ENCODE peak calls at places on chromosome 4, in six cellular contexts. Q is M059J; E is effector CD4-positive, alpha-beta T cell; J is activated CD4-positive, alpha-beta T cell treated with anti-CD3 and anti-CD28 coated beads, Interleukin-2, amount 50 U/mL, for 1 hour; L is HFF-Myc; V is Calu3. U is an unnamed sample.
A peak's percentile ranks its signal among the peaks of the same experiment; 100 is the strongest.

GRCh38 chr4:5164221-5164912 is 113.1 kb downstream of the STK32B start:
- DNase-seq in Q (no peak), E (no peak), J (no peak), L (no peak), V (no peak), U (no peak)

GRCh38 chr4:19455850-19456602 is 795.7 kb upstream of the SLIT2 start:
- DNase-seq in Q (no peak), E (no peak), J (no peak), L (no peak), V (no peak), U (no peak)

GRCh38 chr4:159159611-159160010 is 56.7 kb downstream of the RAPGEF2 start:
- DNase-seq in Q (no peak), E (no peak), J (no peak), L (no peak), V (no peak), U (no peak)

GRCh38 chr4:3819210-3819919 is 53.2 kb downstream of the ADRA2C start:
- DNase-seq in Q (no peak), E (no peak), J (no peak), L (no peak), V (no peak), U (no peak)

GRCh38 chr4:2045518-2045951 is 13.6 kb upstream of the NAT8L start:
- DNase-seq in Q (peak; percentile 81), E (no peak), J (no peak), L (no peak), V (no peak), U (no peak)

GRCh38 chr4:167897116-167897515 is 195.2 kb upstream of the ANXA10 start:
- DNase-seq in Q (no peak), E (no peak), J (no peak), L (peak; percentile 85), V (peak; percentile 43), U (peak; percentile 12)

GRCh38 chr4:99104153-99104552 is 15.6 kb upstream of the ADH5 start:
- DNase-seq in Q (no peak), E (no peak), J (no peak), L (no peak), V (no peak), U (no peak)

GRCh38 chr4:24748023-24748422 is 47.4 kb upstream of the SOD3 start:
- DNase-seq in Q (no peak), E (no peak), J (no peak), L (no peak), V (no peak), U (no peak)

GRCh38 chr4:21046121-21046520 is 345.9 kb downstream of the PACRGL start:
- DNase-seq in Q (peak; percentile 20), E (no peak), J (no peak), L (no peak), V (no peak), U (no peak)

GRCh38 chr4:125703443-125703842 is 388.7 kb downstream of the FAT4 start:
- DNase-seq in Q (peak; percentile 32), E (no peak), J (no peak), L (peak; percentile 24), V (no peak), U (peak; percentile 15)

GRCh38 chr4:180909279-180909678 is 1333.9 kb upstream of the TENM3 start:
- DNase-seq in Q (peak; percentile 33), E (no peak), J (no peak), L (no peak), V (no peak), U (no peak)

GRCh38 chr4:174422893-174423256 is 99.4 kb downstream of the HPGD start:
- DNase-seq in Q (no peak), E (no peak), J (no peak), L (no peak), V (no peak), U (no peak)

GRCh38 chr4:36794716-36795115 is 449.8 kb upstream of the NWD2 start:
- DNase-seq in Q (no peak), E (no peak), J (no peak), L (no peak), V (no peak), U (no peak)

U was measured in BJ.